ENCODE peak calls at places on chromosomes 4 and X, in six cellular contexts. L is CD4-positive, alpha-beta T cell; D is testis; Z is AG09319; F is uterus; E is thoracic aorta. U is an unnamed sample.

GRCh38 chrX:2498781-2499302 is 1.9 kb downstream of the DHRSX start:
- DNase-seq in L (no peak), E (no peak), Z (no peak), D (peak; percentile 70), F (no peak), U (no peak)

GRCh38 chr4:85548841-85549240 is 73.9 kb downstream of the ARHGAP24 start:
- DNase-seq in L (no peak), D (no peak), F (no peak), E (no peak), Z (no peak), U (no peak)

GRCh38 chr4:56183344-56183959 is 203.8 kb downstream of the AASDH start:
- DNase-seq in Z (no peak), F (no peak), E (no peak), L (no peak), D (no peak), U (no peak)

GRCh38 chrX:750263-750662 is 119.7 kb downstream of the SHOX start:
- DNase-seq in D (no peak), E (no peak), F (no peak), L (no peak), Z (no peak), U (no peak)

GRCh38 chr4:8695237-8696219 is 103.0 kb downstream of the CPZ start:
- DNase-seq in F (no peak), Z (no peak), D (no peak), E (no peak), L (no peak), U (no peak)

GRCh38 chr4:135368826-135369225 is 1167.2 kb upstream of the PABPC4L start:
- DNase-seq in Z (no peak), F (no peak), E (no peak), L (no peak), D (no peak), U (no peak)

GRCh38 chr4:149168645-149169044 is 647.0 kb downstream of the IQCM start:
- DNase-seq in F (no peak), E (no peak), D (no peak), L (no peak), Z (no peak), U (no peak)

GRCh38 chr4:186604124-186604627 is 48.8 kb upstream of the MTNR1A start:
- DNase-seq in F (no peak), D (no peak), L (no peak), Z (no peak), E (no peak), U (no peak)

GRCh38 chr4:174119818-174120217 is 163.6 kb downstream of the FBXO8 start:
- DNase-seq in F (no peak), E (no peak), L (no peak), Z (no peak), D (no peak), U (no peak)

GRCh38 chrX:132615396-132616131 is 126.7 kb upstream of the MBNL3 start:
- DNase-seq in L (peak; percentile 39), E (no peak), F (peak; percentile 76), Z (no peak), D (peak; percentile 53), U (no peak)

GRCh38 chr4:25860586-25861421 is 2.0 kb downstream of the SEL1L3 start:
- DNase-seq in Z (no peak), F (no peak), E (no peak), L (no peak), D (no peak), U (no peak)

GRCh38 chr4:173506780-173507211 is 23.2 kb downstream of the HAND2 start:
- DNase-seq in L (no peak), F (peak; percentile 13), Z (no peak), E (no peak), D (no peak), U (no peak)

GRCh38 chr4:76279462-76279861 is 27.1 kb upstream of the STBD1 start:
- DNase-seq in E (no peak), D (no peak), L (no peak), F (no peak), Z (no peak), U (no peak)

GRCh38 chr4:103060453-103061148 is 16.0 kb downstream of the SLC9B2 start:
- DNase-seq in L (no peak), E (no peak), D (no peak), F (no peak), Z (no peak), U (no peak)

GRCh38 chrX:66731398-66731797 is 92.5 kb upstream of the EDA2R start:
- DNase-seq in L (no peak), D (no peak), E (no peak), F (no peak), Z (peak; percentile 10), U (no peak)

GRCh38 chrX:150547511-150548115 is 20.8 kb upstream of the MTM1 start:
- DNase-seq in L (no peak), Z (no peak), E (peak; percentile 33), F (peak; percentile 69), D (peak; percentile 85), U (no peak)

DNA sequence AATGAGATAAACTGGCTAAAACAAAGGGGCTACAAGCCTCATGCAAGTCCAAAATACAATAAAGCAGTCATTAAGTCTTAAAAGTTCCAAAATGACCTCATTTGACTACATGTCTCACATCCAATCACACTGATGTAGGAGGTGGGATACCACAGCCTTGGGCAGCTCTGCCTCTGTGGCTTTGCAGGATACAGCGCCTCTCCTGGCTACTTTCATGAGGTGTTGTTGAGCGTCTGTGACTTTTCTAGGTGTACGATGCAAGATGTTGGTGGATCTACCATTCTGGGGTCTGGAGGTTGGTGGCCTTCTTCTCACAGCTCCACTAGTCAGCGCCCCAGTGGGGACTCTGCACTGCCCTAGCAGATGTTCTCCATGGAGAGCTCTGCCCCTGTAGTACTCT is 944.9 kb downstream of the TECRL start:
- DNase-seq in L (no peak), F (no peak), D (no peak), E (no peak), Z (no peak), U (no peak)
- TF ChIP-seq CTCF in L (no peak), F (no peak), D (no peak), E (no peak), Z (no peak), U (no peak)

DNA sequence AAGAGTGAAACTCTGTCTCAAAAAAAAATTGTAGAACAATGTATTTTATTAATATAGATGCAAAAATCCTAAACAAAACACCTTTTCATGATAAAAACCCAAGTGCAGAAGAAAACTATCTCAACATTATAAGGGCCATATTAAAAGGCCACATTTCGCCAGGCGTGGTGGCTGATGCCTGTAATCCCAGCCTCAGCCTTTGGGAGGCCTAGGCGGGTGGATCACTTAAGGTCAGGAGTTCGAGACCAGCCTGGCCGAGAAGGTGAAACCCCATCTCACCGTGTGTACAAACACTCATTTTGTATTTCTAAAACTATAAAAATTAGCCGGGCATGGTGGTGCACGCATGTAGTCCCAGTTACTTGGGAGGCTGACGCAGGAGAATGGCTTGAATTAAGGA is 9.9 kb upstream of the FAM193A start:
- DNase-seq in L (no peak), E (no peak), D (no peak), F (no peak), Z (no peak), U (no peak)
- TF ChIP-seq CTCF in L (no peak), E (no peak), D (no peak), F (no peak), Z (no peak), U (no peak)

GRCh38 chrX:95536111-95536510 is 1148.5 kb upstream of the DIAPH2 start:
- DNase-seq in F (no peak), D (no peak), E (no peak), L (no peak), Z (no peak), U (no peak)
- TF ChIP-seq CTCF in F (no peak), D (no peak), E (no peak), L (no peak), Z (no peak), U (no peak)

GRCh38 chr4:700587-701264 is 4.9 kb upstream of the PCGF3 start:
- DNase-seq in L (no peak), Z (no peak), F (no peak), D (no peak), E (no peak), U (no peak)
- TF ChIP-seq CTCF in L (no peak), Z (no peak), F (no peak), D (no peak), E (no peak), U (no peak)

U was measured in natural killer cell.